ENCODE peak calls at places on chromosomes 6 and 20, in nine cellular contexts. One of them, this sample, is unnamed.

GRCh38 chr20:1005452-1006027 is 3.4 kb upstream of the RSPO4 start:
- DNase-seq in spleen: no peak
- DNase-seq in activated CD4-positive, CD25-positive, alpha-beta regulatory T cell: no peak
- DNase-seq in activated T-cell treated with anti-CD3 and anti-CD28 coated beads, Interleukin-2, amount 50 U/mL, for 4 hours: no peak
- DNase-seq in AG20443: peak; percentile 41
- DNase-seq in neural crest cell: no peak
- DNase-seq in CD14-positive monocyte: no peak
- DNase-seq in stimulated activated CD8-positive, alpha-beta memory T cell treated with anti-CD3 and anti-CD28 coated beads, Interleukin-2, amount 100 ng/mL, for 1 hour: no peak
- DNase-seq in activated naive CD8-positive, alpha-beta T cell treated with anti-CD3 and anti-CD28 coated beads, Interleukin-2, amount 10 ng/mL, durations not matched to agents 7 days and 5 days: no peak
- DNase-seq in this sample: peak; percentile 59

GRCh38 chr6:159595173-159595572 is 97.9 kb downstream of the SOD2 start:
- DNase-seq in activated naive CD8-positive, alpha-beta T cell treated with anti-CD3 and anti-CD28 coated beads, Interleukin-2, amount 10 ng/mL, durations not matched to agents 7 days and 5 days: no peak
- DNase-seq in CD14-positive monocyte: no peak
- DNase-seq in spleen: no peak
- DNase-seq in AG20443: peak; percentile 55
- DNase-seq in activated T-cell treated with anti-CD3 and anti-CD28 coated beads, Interleukin-2, amount 50 U/mL, for 4 hours: no peak
- DNase-seq in activated CD4-positive, CD25-positive, alpha-beta regulatory T cell: no peak
- DNase-seq in stimulated activated CD8-positive, alpha-beta memory T cell treated with anti-CD3 and anti-CD28 coated beads, Interleukin-2, amount 100 ng/mL, for 1 hour: no peak
- DNase-seq in neural crest cell: no peak
- DNase-seq in this sample: no peak

GRCh38 chr20:18090044-18090443 is 32.3 kb upstream of the OVOL2 start:
- DNase-seq in CD14-positive monocyte: no peak
- DNase-seq in spleen: no peak
- DNase-seq in neural crest cell: no peak
- DNase-seq in activated CD4-positive, CD25-positive, alpha-beta regulatory T cell: no peak
- DNase-seq in activated naive CD8-positive, alpha-beta T cell treated with anti-CD3 and anti-CD28 coated beads, Interleukin-2, amount 10 ng/mL, durations not matched to agents 7 days and 5 days: no peak
- DNase-seq in AG20443: no peak
- DNase-seq in activated T-cell treated with anti-CD3 and anti-CD28 coated beads, Interleukin-2, amount 50 U/mL, for 4 hours: no peak
- DNase-seq in stimulated activated CD8-positive, alpha-beta memory T cell treated with anti-CD3 and anti-CD28 coated beads, Interleukin-2, amount 100 ng/mL, for 1 hour: no peak
- DNase-seq in this sample: no peak

GRCh38 chr20:57346477-57346876 is 4.6 kb upstream of the RAE1 start:
- DNase-seq in AG20443: peak; percentile 58
- DNase-seq in stimulated activated CD8-positive, alpha-beta memory T cell treated with anti-CD3 and anti-CD28 coated beads, Interleukin-2, amount 100 ng/mL, for 1 hour: peak; percentile 20
- DNase-seq in CD14-positive monocyte: no peak
- DNase-seq in activated CD4-positive, CD25-positive, alpha-beta regulatory T cell: peak; percentile 55
- DNase-seq in activated T-cell treated with anti-CD3 and anti-CD28 coated beads, Interleukin-2, amount 50 U/mL, for 4 hours: peak; percentile 59
- DNase-seq in spleen: peak; percentile 81
- DNase-seq in activated naive CD8-positive, alpha-beta T cell treated with anti-CD3 and anti-CD28 coated beads, Interleukin-2, amount 10 ng/mL, durations not matched to agents 7 days and 5 days: peak; percentile 67
- DNase-seq in neural crest cell: peak; percentile 87
- DNase-seq in this sample: peak; percentile 89

GRCh38 chr6:19663479-19663878 is 173.7 kb upstream of the ID4 start:
- DNase-seq in stimulated activated CD8-positive, alpha-beta memory T cell treated with anti-CD3 and anti-CD28 coated beads, Interleukin-2, amount 100 ng/mL, for 1 hour: no peak
- DNase-seq in activated naive CD8-positive, alpha-beta T cell treated with anti-CD3 and anti-CD28 coated beads, Interleukin-2, amount 10 ng/mL, durations not matched to agents 7 days and 5 days: no peak
- DNase-seq in activated CD4-positive, CD25-positive, alpha-beta regulatory T cell: no peak
- DNase-seq in CD14-positive monocyte: no peak
- DNase-seq in neural crest cell: no peak
- DNase-seq in activated T-cell treated with anti-CD3 and anti-CD28 coated beads, Interleukin-2, amount 50 U/mL, for 4 hours: no peak
- DNase-seq in AG20443: no peak
- DNase-seq in spleen: no peak
- DNase-seq in this sample: no peak

GRCh38 chr6:107318100-107318736 is 141.1 kb downstream of the PDSS2 start:
- DNase-seq in CD14-positive monocyte: no peak
- DNase-seq in AG20443: peak; percentile 72
- DNase-seq in activated T-cell treated with anti-CD3 and anti-CD28 coated beads, Interleukin-2, amount 50 U/mL, for 4 hours: no peak
- DNase-seq in activated naive CD8-positive, alpha-beta T cell treated with anti-CD3 and anti-CD28 coated beads, Interleukin-2, amount 10 ng/mL, durations not matched to agents 7 days and 5 days: peak; percentile 33
- DNase-seq in stimulated activated CD8-positive, alpha-beta memory T cell treated with anti-CD3 and anti-CD28 coated beads, Interleukin-2, amount 100 ng/mL, for 1 hour: no peak
- DNase-seq in neural crest cell: peak; percentile 23
- DNase-seq in activated CD4-positive, CD25-positive, alpha-beta regulatory T cell: no peak
- DNase-seq in spleen: peak; percentile 72
- DNase-seq in this sample: peak; percentile 55

GRCh38 chr20:52974155-52974554 is 2.0 kb downstream of the TSHZ2 start:
- DNase-seq in stimulated activated CD8-positive, alpha-beta memory T cell treated with anti-CD3 and anti-CD28 coated beads, Interleukin-2, amount 100 ng/mL, for 1 hour: no peak
- DNase-seq in spleen: no peak
- DNase-seq in AG20443: peak; percentile 22
- DNase-seq in neural crest cell: no peak
- DNase-seq in activated naive CD8-positive, alpha-beta T cell treated with anti-CD3 and anti-CD28 coated beads, Interleukin-2, amount 10 ng/mL, durations not matched to agents 7 days and 5 days: no peak
- DNase-seq in activated CD4-positive, CD25-positive, alpha-beta regulatory T cell: no peak
- DNase-seq in activated T-cell treated with anti-CD3 and anti-CD28 coated beads, Interleukin-2, amount 50 U/mL, for 4 hours: peak; percentile 22
- DNase-seq in CD14-positive monocyte: no peak
- DNase-seq in this sample: no peak

GRCh38 chr6:10461850-10462249 is 47.0 kb upstream of the TFAP2A start:
- DNase-seq in stimulated activated CD8-positive, alpha-beta memory T cell treated with anti-CD3 and anti-CD28 coated beads, Interleukin-2, amount 100 ng/mL, for 1 hour: no peak
- DNase-seq in spleen: no peak
- DNase-seq in AG20443: no peak
- DNase-seq in activated T-cell treated with anti-CD3 and anti-CD28 coated beads, Interleukin-2, amount 50 U/mL, for 4 hours: no peak
- DNase-seq in neural crest cell: no peak
- DNase-seq in CD14-positive monocyte: no peak
- DNase-seq in activated CD4-positive, CD25-positive, alpha-beta regulatory T cell: no peak
- DNase-seq in activated naive CD8-positive, alpha-beta T cell treated with anti-CD3 and anti-CD28 coated beads, Interleukin-2, amount 10 ng/mL, durations not matched to agents 7 days and 5 days: no peak
- DNase-seq in this sample: no peak

GRCh38 chr20:35994994-35995453 is 26.6 kb downstream of the CNBD2 start:
- DNase-seq in activated naive CD8-positive, alpha-beta T cell treated with anti-CD3 and anti-CD28 coated beads, Interleukin-2, amount 10 ng/mL, durations not matched to agents 7 days and 5 days: peak; percentile 81
- DNase-seq in AG20443: peak; percentile 87
- DNase-seq in CD14-positive monocyte: peak; percentile 61
- DNase-seq in activated CD4-positive, CD25-positive, alpha-beta regulatory T cell: peak; percentile 65
- DNase-seq in activated T-cell treated with anti-CD3 and anti-CD28 coated beads, Interleukin-2, amount 50 U/mL, for 4 hours: peak; percentile 82
- DNase-seq in stimulated activated CD8-positive, alpha-beta memory T cell treated with anti-CD3 and anti-CD28 coated beads, Interleukin-2, amount 100 ng/mL, for 1 hour: peak; percentile 58
- DNase-seq in spleen: peak; percentile 93
- DNase-seq in neural crest cell: peak; percentile 82
- DNase-seq in this sample: peak; percentile 72

This sample was measured in trophoblast cell.